ENCODE peak calls at places on chromosome 15, in seven cellular contexts. G is H1, K is GM12878, M is GM12891, T is HepG2, F is K562, P is SK-N-SH. E is an unnamed sample.
A peak's percentile ranks its signal among the peaks of the same experiment; 100 is the strongest.

GRCh38 chr15:90760661-90761232 is 43.6 kb downstream of the BLM start:
- DNase-seq in F (no peak), P (no peak), M (no peak), T (no peak), K (no peak), G (no peak), E (no peak)

GRCh38 chr15:79474252-79474651 is 42.1 kb downstream of the MINAR1 start:
- DNase-seq in F (no peak), P (no peak), T (no peak), K (no peak), M (no peak), G (no peak), E (no peak)

GRCh38 chr15:40266828-40267304 is 16.0 kb downstream of the ANKRD63 start:
- DNase-seq in K (no peak), M (no peak), F (peak; percentile 86), T (peak; percentile 21), P (no peak), G (no peak), E (no peak)

GRCh38 chr15:40512440-40512839 is 41.7 kb downstream of the CHST14 start:
- DNase-seq in G (no peak), K (no peak), T (no peak), F (no peak), M (no peak), P (no peak), E (no peak)

GRCh38 chr15:35697549-35698299 is 151.8 kb upstream of the DPH6 start:
- DNase-seq in F (no peak), M (no peak), P (no peak), K (no peak), T (no peak), G (no peak), E (no peak)

GRCh38 chr15:58442122-58442521 is 10.3 kb downstream of the LIPC start:
- DNase-seq in T (no peak), M (no peak), G (no peak), P (no peak), F (no peak), K (no peak), E (no peak)

GRCh38 chr15:71224024-71224423 is 108.8 kb downstream of the THSD4 start:
- DNase-seq in T (no peak), M (no peak), G (no peak), F (no peak), K (no peak), P (no peak), E (no peak)

GRCh38 chr15:35753486-35753885 is 207.5 kb upstream of the DPH6 start:
- DNase-seq in K (no peak), T (no peak), M (no peak), F (no peak), P (no peak), G (no peak), E (no peak)

GRCh38 chr15:45630958-45631691 is 3.7 kb upstream of the SQOR start:
- DNase-seq in M (no peak), P (no peak), G (no peak), T (no peak), K (no peak), F (no peak), E (no peak)

GRCh38 chr15:25508369-25509002 is 69.7 kb upstream of the UBE3A start:
- DNase-seq in P (peak; percentile 59), K (no peak), M (no peak), G (no peak), T (peak; percentile 7), F (peak; percentile 53), E (no peak)

GRCh38 chr15:49082960-49083359 is 36.7 kb upstream of the SECISBP2L start:
- DNase-seq in K (no peak), T (no peak), G (no peak), F (no peak), M (no peak), P (no peak), E (no peak)

GRCh38 chr15:98805434-98806274 is 157.3 kb downstream of the IGF1R start:
- DNase-seq in T (peak; percentile 32), K (no peak), G (no peak), P (peak; percentile 27), F (no peak), M (no peak), E (no peak)

GRCh38 chr15:39472661-39473657 is 107.9 kb upstream of the THBS1 start:
- DNase-seq in G (no peak), F (no peak), P (no peak), K (no peak), T (no peak), M (no peak), E (no peak)

GRCh38 chr15:46848704-46849103 is 868.6 kb upstream of the SEMA6D start:
- DNase-seq in K (no peak), F (no peak), P (no peak), G (no peak), M (no peak), T (no peak), E (no peak)

GRCh38 chr15:57356636-57357035 is 19.7 kb upstream of the CGNL1 start:
- DNase-seq in P (no peak), K (no peak), M (no peak), G (no peak), T (peak; percentile 38), F (no peak), E (no peak)

GRCh38 chr15:40328176-40328575 is 4.7 kb downstream of the INAFM2 start:
- DNase-seq in K (no peak), M (no peak), P (no peak), F (no peak), G (no peak), T (no peak), E (no peak)

GRCh38 chr15:45539680-45540079 is 17.1 kb upstream of the SLC30A4 start:
- DNase-seq in G (no peak), T (no peak), M (no peak), P (no peak), K (no peak), F (no peak), E (no peak)

GRCh38 chr15:40430271-40430805 is 10.4 kb upstream of the BAHD1 start:
- DNase-seq in P (no peak), F (peak; percentile 64), G (no peak), K (no peak), M (no peak), T (no peak), E (no peak)

GRCh38 chr15:27725733-27726132 is 373.4 kb downstream of the OCA2 start:
- DNase-seq in F (no peak), T (no peak), K (no peak), P (no peak), G (no peak), M (no peak), E (no peak)

GRCh38 chr15:80861776-80862175 is 82.6 kb downstream of the CEMIP start:
- DNase-seq in G (no peak), F (no peak), M (no peak), P (no peak), T (no peak), K (no peak), E (no peak)

GRCh38 chr15:74828835-74829234 is 2.4 kb downstream of the CPLX3 start:
- DNase-seq in K (no peak), T (no peak), M (no peak), P (no peak), G (no peak), F (no peak), E (no peak)

DNA sequence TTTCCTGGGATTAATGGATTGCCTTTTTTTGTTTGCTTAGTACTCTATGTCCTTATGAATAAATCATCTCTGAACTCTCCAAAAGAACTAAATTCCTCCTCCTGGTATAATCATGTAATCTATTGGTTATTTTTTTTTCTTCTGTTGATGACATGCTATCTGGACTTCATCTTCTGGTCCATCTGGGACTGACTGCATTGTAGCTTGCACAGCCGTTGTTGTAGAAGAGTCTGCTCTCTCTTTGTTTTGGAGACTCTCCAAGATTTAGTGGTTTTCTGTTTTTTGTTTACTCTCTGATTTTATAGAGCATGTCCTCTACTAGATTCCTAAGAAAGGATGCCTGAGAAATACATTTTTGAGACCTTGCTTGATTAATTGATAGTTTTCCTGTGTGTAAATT is 19.1 kb downstream of the IREB2 start:
- DNase-seq in F (no peak), K (no peak), T (no peak), G (no peak), P (peak; percentile 61), M (no peak), E (no peak)
- TF ChIP-seq POLR2AphosphoS5 in F (no peak), K (no peak), T (no peak), G (no peak), P (peak; percentile 88), M (no peak), E (no peak)

GRCh38 chr15:62928996-62929350 is 113.6 kb upstream of the TPM1 start:
- DNase-seq in T (peak; percentile 13), G (no peak), F (no peak), M (no peak), P (no peak), K (no peak), E (no peak)
- TF ChIP-seq TAF1 in T (no peak), G (no peak), F (no peak), M (no peak), P (no peak), K (no peak), E (no peak)

GRCh38 chr15:88897456-88898194 is 2.3 kb upstream of the HAPLN3 start:
- DNase-seq in T (peak; percentile 41), M (no peak), P (peak; percentile 88), G (no peak), F (peak; percentile 85), K (no peak), E (no peak)
- TF ChIP-seq POLR2AphosphoS5 in T (no peak), M (no peak), P (no peak), G (peak; percentile 56), F (no peak), K (no peak), E (no peak)

GRCh38 chr15:63904042-63904441 is 70.3 kb upstream of the HERC1 start:
- DNase-seq in M (no peak), K (no peak), F (no peak), G (no peak), P (no peak), T (no peak), E (no peak)

GRCh38 chr15:63907521-63907920 is 73.8 kb upstream of the HERC1 start:
- DNase-seq in K (no peak), P (no peak), F (no peak), T (no peak), G (no peak), M (no peak), E (no peak)

GRCh38 chr15:63905131-63905530 is 71.4 kb upstream of the HERC1 start:
- DNase-seq in G (no peak), M (no peak), F (no peak), K (no peak), P (no peak), T (no peak), E (no peak)

GRCh38 chr15:63906266-63906584 is 72.5 kb upstream of the HERC1 start:
- DNase-seq in G (no peak), M (no peak), P (no peak), F (no peak), T (no peak), K (no peak), E (no peak)

DNA sequence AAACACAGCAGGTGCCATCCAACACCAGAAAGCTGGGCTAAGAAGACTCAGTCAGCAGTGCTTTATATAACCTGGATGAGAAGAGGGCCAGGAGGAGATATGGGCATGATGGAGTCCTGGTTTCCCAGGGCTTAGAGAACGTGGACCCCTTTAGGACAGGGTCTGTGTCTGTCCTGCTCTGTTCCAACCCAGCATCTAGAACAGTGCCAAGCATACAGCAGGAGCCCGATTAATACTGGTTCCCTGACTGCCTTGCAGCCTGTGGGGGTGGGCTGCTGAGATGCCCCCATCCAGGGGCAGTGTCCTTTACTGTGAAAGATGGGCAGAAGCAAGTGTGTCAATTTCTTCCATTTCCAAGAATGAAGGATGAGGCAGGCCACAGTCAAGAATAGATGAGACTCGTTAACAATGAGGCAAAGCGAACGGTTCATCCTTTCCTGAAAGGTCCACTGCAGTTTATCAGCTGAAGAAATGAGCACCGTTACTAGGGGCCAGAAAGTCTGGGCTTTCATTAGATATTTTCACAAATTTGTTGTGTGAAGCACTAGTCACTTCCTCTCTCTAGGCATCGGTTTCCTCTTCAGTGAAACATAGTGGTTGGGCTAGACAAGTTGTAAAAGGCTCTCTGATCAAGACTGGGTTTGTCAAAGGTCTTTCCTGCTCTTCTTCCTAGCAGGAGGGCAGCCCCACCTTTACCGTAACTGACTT is 72.0 kb upstream of the HERC1 start:
- DNase-seq in P (no peak), G (no peak), K (no peak), T (no peak), M (peak; percentile 48), F (no peak), E (no peak)
- TF ChIP-seq TAF1 in P (no peak), G (no peak), K (no peak), T (no peak), M (no peak), F (no peak), E (no peak)

E was measured in GM12892.